ENCODE peak calls at places on chromosomes 12 and 14, in five cellular contexts. B, C, K, P and F are unnamed samples.

GRCh38 chr14:92914087-92914656 is 8.8 kb upstream of the CHGA start:
- DNase-seq in B (no peak), K (no peak), C (peak), P (no peak), F (peak)

GRCh38 chr12:49847161-49847560 is 4.3 kb upstream of the BCDIN3D start:
- DNase-seq in P (no peak), B (no peak), C (no peak), K (no peak), F (no peak)

GRCh38 chr12:69935651-69936100 is 110.6 kb downstream of the MYRFL start:
- DNase-seq in C (no peak), B (no peak), K (no peak), P (no peak), F (no peak)

GRCh38 chr12:47763481-47764344 is 5.0 kb upstream of the RAPGEF3 start:
- DNase-seq in P (no peak), C (no peak), B (no peak), K (no peak), F (no peak)

GRCh38 chr14:101851183-101851582 is 89.7 kb downstream of the PPP2R5C start:
- DNase-seq in K (no peak), C (no peak), B (no peak), P (no peak), F (no peak)

GRCh38 chr14:37899365-37899764 is 303.9 kb downstream of the TTC6 start:
- DNase-seq in B (no peak), C (no peak), K (no peak), P (no peak), F (no peak)

GRCh38 chr12:109730306-109731145 is 16.9 kb downstream of the FAM222A start:
- DNase-seq in C (no peak), K (no peak), P (no peak), B (no peak), F (no peak)

GRCh38 chr12:49017764-49018281 is 753 bp downstream of the PRKAG1 start:
- DNase-seq in P (no peak), C (no peak), B (no peak), K (no peak), F (no peak)

GRCh38 chr12:28568709-28569108 is 378.5 kb downstream of the CCDC91 start:
- DNase-seq in P (no peak), C (no peak), B (no peak), K (no peak), F (no peak)

GRCh38 chr14:50388256-50388931 is 8.3 kb downstream of the CDKL1 start:
- DNase-seq in P (no peak), B (peak), C (no peak), K (no peak), F (peak)

GRCh38 chr12:7989827-7990491 is 42.6 kb upstream of the FOXJ2 start:
- DNase-seq in P (no peak), B (no peak), K (no peak), C (no peak), F (no peak)

GRCh38 chr12:60644076-60644475 is 1048.2 kb downstream of the SLC16A7 start:
- DNase-seq in B (no peak), K (no peak), C (no peak), P (no peak), F (no peak)

GRCh38 chr12:8742501-8742900 is 44.7 kb downstream of the RIMKLB start:
- DNase-seq in C (no peak), P (no peak), K (no peak), B (no peak), F (no peak)

GRCh38 chr12:18753481-18754117 is 15.7 kb downstream of the CAPZA3 start:
- DNase-seq in B (no peak), K (no peak), P (no peak), C (peak), F (peak)

GRCh38 chr12:43103866-43104265 is 448.1 kb downstream of the ADAMTS20 start:
- DNase-seq in K (no peak), C (no peak), P (no peak), B (no peak), F (no peak)

GRCh38 chr12:28602760-28603638 is 412.7 kb downstream of the CCDC91 start:
- DNase-seq in K (no peak), B (no peak), C (no peak), P (no peak), F (no peak)

GRCh38 chr12:112096667-112097066 is 11.9 kb downstream of the NAA25 start:
- DNase-seq in K (peak), C (no peak), P (no peak), B (no peak), F (no peak)

GRCh38 chr12:54026640-54027441 is 1.4 kb upstream of the HOXC6 start:
- DNase-seq in C (no peak), K (no peak), P (no peak), B (no peak), F (no peak)

GRCh38 chr12:67070307-67070600 is 198.9 kb upstream of the CAND1 start:
- DNase-seq in K (no peak), B (no peak), C (peak), P (no peak), F (no peak)

GRCh38 chr14:61484826-61485584 is 163.6 kb downstream of the PRKCH start:
- DNase-seq in K (no peak), B (no peak), P (no peak), C (no peak), F (no peak)

GRCh38 chr14:32038876-32039275 is 38.2 kb upstream of the ARHGAP5 start:
- DNase-seq in B (peak), C (no peak), P (no peak), K (no peak), F (no peak)

GRCh38 chr12:7016958-7017571 is 1.2 kb downstream of the LPCAT3 start:
- DNase-seq in P (no peak), K (no peak), B (no peak), C (no peak), F (no peak)

GRCh38 chr14:97977711-97978261 is 1180.6 kb downstream of the VRK1 start:
- DNase-seq in B (no peak), C (peak), K (no peak), P (no peak), F (peak)

GRCh38 chr14:101058571-101058970 is 155.0 kb upstream of the RTL1 start:
- DNase-seq in P (no peak), K (no peak), C (no peak), B (no peak), F (no peak)

GRCh38 chr12:119699199-119699765 is 31.3 kb downstream of the PRKAB1 start:
- DNase-seq in C (no peak), K (no peak), B (no peak), P (no peak), F (no peak)

GRCh38 chr12:99948380-99948779 is 36.4 kb downstream of the ANKS1B start:
- DNase-seq in P (no peak), C (no peak), B (no peak), K (no peak), F (no peak)

GRCh38 chr14:51604078-51604477 is 47.6 kb upstream of the FRMD6 start:
- DNase-seq in P (no peak), K (no peak), B (no peak), C (no peak), F (no peak)

GRCh38 chr14:38254565-38255407 is 1.1 kb downstream of the CLEC14A start:
- DNase-seq in B (no peak), P (no peak), C (peak), K (no peak), F (peak)

GRCh38 chr12:109356586-109356985 is 8.9 kb downstream of the MYO1H start:
- DNase-seq in P (no peak), K (no peak), C (no peak), B (no peak), F (no peak)

GRCh38 chr12:30378307-30378706 is 317.4 kb downstream of the IPO8 start:
- DNase-seq in K (no peak), B (no peak), P (no peak), C (no peak), F (no peak)

GRCh38 chr12:69466867-69467266 is 3.3 kb upstream of the FRS2 start:
- DNase-seq in B (no peak), C (no peak), P (no peak), K (no peak), F (no peak)

GRCh38 chr14:104335176-104335575 is 196.8 kb downstream of the KIF26A start:
- DNase-seq in C (no peak), K (no peak), B (no peak), P (no peak), F (no peak)

GRCh38 chr12:11545438-11546330 is 103.8 kb upstream of the ETV6 start:
- DNase-seq in K (no peak), C (no peak), P (peak), B (no peak), F (no peak)

GRCh38 chr14:73739174-73739898 is 25.2 kb upstream of the PNMA1 start:
- DNase-seq in K (no peak), C (no peak), P (no peak), B (no peak), F (no peak)

GRCh38 chr12:113900711-113901110 is 65.4 kb downstream of the RBM19 start:
- DNase-seq in C (no peak), K (no peak), B (no peak), P (no peak), F (no peak)

GRCh38 chr12:85588221-85588620 is 248.0 kb downstream of the RASSF9 start:
- DNase-seq in B (no peak), K (no peak), C (no peak), P (no peak), F (no peak)

GRCh38 chr14:55118761-55119160 is 10.3 kb upstream of the LGALS3 start:
- DNase-seq in P (no peak), B (no peak), K (no peak), C (no peak), F (no peak)

GRCh38 chr14:94392510-94392935 is 4.1 kb upstream of the SERPINA1 start:
- DNase-seq in C (no peak), B (no peak), K (no peak), P (peak), F (no peak)
- TF ChIP-seq SP1 in C (no peak), B (no peak), K (no peak), P (no peak), F (no peak)

GRCh38 chr14:42378274-42378673 is 771.6 kb downstream of the LRFN5 start:
- DNase-seq in B (no peak), P (no peak), K (no peak), C (no peak), F (peak)
- TF ChIP-seq SP1 in B (no peak), P (no peak), K (no peak), C (no peak), F (no peak)

DNA sequence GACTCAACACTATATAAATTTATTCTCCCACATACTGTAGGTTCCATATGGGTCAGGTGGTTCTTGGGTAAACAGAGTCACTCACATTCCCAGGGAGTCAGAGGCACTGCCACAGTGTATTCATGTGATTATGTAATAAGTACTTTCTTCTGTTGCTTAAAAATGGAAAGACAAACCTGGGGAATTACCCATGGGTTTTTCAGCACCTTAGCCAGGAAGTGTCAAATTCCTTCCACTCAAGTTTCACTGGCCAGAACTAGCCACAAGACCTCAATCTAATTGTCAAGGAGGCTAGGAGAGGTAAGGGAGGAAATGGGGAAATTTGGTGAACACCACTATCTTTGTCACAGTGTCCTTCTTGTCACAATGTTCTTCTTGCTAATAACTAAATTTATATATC is 333.2 kb upstream of the MDGA2 start:
- DNase-seq in P (peak), K (no peak), C (no peak), B (no peak), F (no peak)
- TF ChIP-seq SP1 in P (no peak), K (no peak), C (no peak), B (no peak), F (no peak)

GRCh38 chr12:124413915-124414314 is 119.0 kb downstream of the RFLNA start:
- DNase-seq in K (no peak), P (no peak), C (no peak), B (no peak), F (no peak)
- TF ChIP-seq SP1 in K (no peak), P (no peak), C (no peak), B (no peak), F (no peak)

DNA sequence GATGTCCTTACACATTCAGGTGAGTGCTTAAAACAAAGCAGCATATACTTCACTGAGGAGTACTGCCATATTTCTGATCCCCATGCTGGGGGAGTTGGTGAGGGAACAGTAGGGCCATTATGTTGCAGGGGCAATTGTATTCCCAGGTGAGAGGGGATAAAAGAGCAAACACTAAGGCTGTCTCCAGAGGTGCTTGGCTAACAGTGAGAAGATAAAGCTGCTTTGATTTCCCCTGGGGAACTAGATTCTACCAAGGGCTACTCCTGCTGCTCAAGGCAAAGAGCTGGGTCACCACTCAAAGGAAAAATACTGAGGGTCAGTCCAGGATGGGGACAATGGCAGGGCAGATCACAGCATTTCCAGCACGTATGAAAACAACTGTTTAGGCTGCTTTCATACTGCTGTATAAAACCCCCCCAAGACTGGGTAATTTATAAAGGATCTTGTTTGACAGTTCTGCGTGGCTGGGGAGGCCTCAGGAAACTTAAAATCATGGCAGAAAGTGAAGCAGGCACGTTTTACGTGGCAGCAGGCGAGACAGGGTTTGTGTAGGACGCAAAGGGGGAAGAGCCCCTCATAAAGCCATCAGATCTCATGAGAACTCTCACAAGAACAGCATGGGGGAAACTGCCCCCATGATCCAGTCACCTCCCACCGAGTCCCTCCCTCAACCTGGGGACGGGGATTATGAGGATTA is 47.8 kb upstream of the OR5AU1 start:
- DNase-seq in C (no peak), P (no peak), B (no peak), K (no peak), F (no peak)
- TF ChIP-seq SP1 in C (no peak), P (no peak), B (no peak), K (no peak), F (no peak)

DNA sequence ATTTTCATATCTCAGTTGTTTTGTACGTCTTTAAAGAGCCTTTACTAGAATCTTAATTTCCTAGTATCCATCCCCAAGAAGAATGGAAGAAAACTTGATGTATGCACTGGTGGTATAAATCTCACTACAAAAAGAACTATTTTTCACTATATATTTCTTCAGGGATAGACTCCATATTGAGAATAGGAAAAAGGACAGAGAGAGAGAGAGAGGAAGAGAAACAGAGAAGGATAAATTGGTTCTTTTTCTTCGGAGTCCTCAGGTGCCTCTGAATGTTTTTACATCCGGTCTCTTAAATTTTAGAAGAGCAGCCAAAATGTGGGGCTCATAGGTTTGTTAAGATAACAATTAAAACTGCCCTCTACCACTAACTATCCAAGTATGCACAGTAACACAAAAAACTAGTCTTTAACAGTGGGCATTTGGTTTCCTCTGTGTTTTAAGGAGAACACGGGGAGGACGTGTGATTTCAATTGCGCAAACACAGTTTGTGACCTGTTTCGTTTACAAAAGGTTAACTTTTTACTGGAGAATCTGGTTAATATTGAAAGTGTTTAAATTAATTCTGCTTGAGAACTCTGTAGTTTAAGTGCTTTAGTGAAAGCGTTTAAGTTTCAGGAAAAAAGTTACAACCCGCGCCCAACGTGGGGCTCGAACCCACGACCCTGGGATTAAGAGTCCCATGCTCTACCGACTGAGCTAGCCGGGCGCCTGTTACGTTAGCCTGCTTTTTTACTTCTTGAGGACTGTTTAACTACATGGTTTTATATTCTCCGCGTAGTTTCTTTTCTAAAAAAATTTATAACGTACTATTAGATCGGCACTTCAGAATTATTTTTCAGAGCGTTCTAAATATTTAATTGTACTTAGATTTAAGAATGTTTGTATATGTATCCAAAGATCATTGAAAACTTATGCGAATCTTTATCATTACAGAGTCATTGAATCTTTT is 5.1 kb upstream of the PSMA3 start:
- DNase-seq in P (peak), C (peak), B (peak), K (peak), F (peak)
- TF ChIP-seq SP1 in P (no peak), C (no peak), B (no peak), K (no peak), F (no peak)

GRCh38 chr12:91704446-91704845 is 441.2 kb downstream of the BTG1 start:
- DNase-seq in K (no peak), B (no peak), P (no peak), C (no peak), F (no peak)
- TF ChIP-seq SP1 in K (no peak), B (no peak), P (no peak), C (no peak), F (no peak)